ENCODE peak calls at places on chromosomes 2 and 18, in four cellular contexts. V is astrocyte of the cerebellum, F is IMR-90, C is psoas muscle. E is an unnamed sample.
A peak's percentile ranks its signal among the peaks of the same experiment; 100 is the strongest.

GRCh38 chr2:172307800-172308199 is 119.6 kb upstream of the ITGA6 start:
- DNase-seq in C (no peak), F (no peak), V (no peak), E (no peak)

GRCh38 chr2:136359121-136359965 is 241.4 kb upstream of the CXCR4 start:
- DNase-seq in V (no peak), F (no peak), C (no peak), E (no peak)

GRCh38 chr2:207694811-207695281 is 16.6 kb upstream of the CCNYL1 start:
- DNase-seq in C (no peak), V (no peak), F (peak; percentile 41), E (no peak)

GRCh38 chr2:155679647-155680046 is 652.9 kb downstream of the NR4A2 start:
- DNase-seq in V (no peak), C (no peak), F (no peak), E (no peak)

GRCh38 chr2:174586896-174587295 is 10.7 kb downstream of the WIPF1 start:
- DNase-seq in V (no peak), F (peak; percentile 38), C (no peak), E (no peak)

GRCh38 chr18:9683418-9684396 is 24.4 kb upstream of the RAB31 start:
- DNase-seq in V (no peak), C (no peak), F (peak; percentile 70), E (no peak)

GRCh38 chr2:39095624-39096023 is 25.2 kb downstream of the SOS1 start:
- DNase-seq in V (no peak), F (no peak), C (no peak), E (no peak)

GRCh38 chr2:184363213-184363612 is 235.1 kb upstream of the ZNF804A start:
- DNase-seq in F (no peak), C (no peak), V (no peak), E (no peak)

GRCh38 chr2:143581989-143582719 is 452.9 kb downstream of the ARHGAP15 start:
- DNase-seq in V (no peak), C (no peak), F (peak; percentile 52), E (no peak)

GRCh38 chr18:35054401-35054800 is 13.2 kb downstream of the MAPRE2 start:
- DNase-seq in C (no peak), F (no peak), V (no peak), E (no peak)

GRCh38 chr2:25697559-25698341 is 24.4 kb upstream of the DTNB start:
- DNase-seq in F (no peak), V (no peak), C (no peak), E (peak; percentile 17)

GRCh38 chr2:101230541-101230993 is 22.1 kb upstream of the CNOT11 start:
- DNase-seq in V (peak; percentile 31), C (no peak), F (peak; percentile 58), E (no peak)

GRCh38 chr2:111068435-111069058 is 52.2 kb upstream of the BCL2L11 start:
- DNase-seq in V (no peak), F (no peak), C (no peak), E (no peak)

GRCh38 chr2:160303076-160303475 is 103.0 kb upstream of the ITGB6 start:
- DNase-seq in C (no peak), F (no peak), V (no peak), E (no peak)

GRCh38 chr18:3305354-3305762 is 43.4 kb downstream of the MYL12B start:
- DNase-seq in C (no peak), V (peak; percentile 96), F (peak; percentile 100), E (no peak)

GRCh38 chr2:215637658-215638057 is 201.8 kb upstream of the FN1 start:
- DNase-seq in V (no peak), C (no peak), F (peak; percentile 43), E (no peak)

GRCh38 chr2:119827866-119828507 is 68.3 kb downstream of the PTPN4 start:
- DNase-seq in C (no peak), V (no peak), F (peak; percentile 47), E (no peak)

GRCh38 chr2:213848631-213849030 is 562.2 kb upstream of the VWC2L start:
- DNase-seq in V (peak; percentile 63), C (no peak), F (peak; percentile 82), E (no peak)

GRCh38 chr2:10305254-10305635 is 2.5 kb downstream of the HPCAL1 start:
- DNase-seq in F (no peak), C (no peak), V (no peak), E (no peak)

GRCh38 chr18:32674491-32674890 is 98.3 kb downstream of the KLHL14 start:
- DNase-seq in F (no peak), V (no peak), C (no peak), E (no peak)

GRCh38 chr2:201470821-201471731 is 19.5 kb downstream of the STRADB start:
- DNase-seq in V (no peak), C (no peak), F (peak; percentile 69), E (peak; percentile 9)

DNA sequence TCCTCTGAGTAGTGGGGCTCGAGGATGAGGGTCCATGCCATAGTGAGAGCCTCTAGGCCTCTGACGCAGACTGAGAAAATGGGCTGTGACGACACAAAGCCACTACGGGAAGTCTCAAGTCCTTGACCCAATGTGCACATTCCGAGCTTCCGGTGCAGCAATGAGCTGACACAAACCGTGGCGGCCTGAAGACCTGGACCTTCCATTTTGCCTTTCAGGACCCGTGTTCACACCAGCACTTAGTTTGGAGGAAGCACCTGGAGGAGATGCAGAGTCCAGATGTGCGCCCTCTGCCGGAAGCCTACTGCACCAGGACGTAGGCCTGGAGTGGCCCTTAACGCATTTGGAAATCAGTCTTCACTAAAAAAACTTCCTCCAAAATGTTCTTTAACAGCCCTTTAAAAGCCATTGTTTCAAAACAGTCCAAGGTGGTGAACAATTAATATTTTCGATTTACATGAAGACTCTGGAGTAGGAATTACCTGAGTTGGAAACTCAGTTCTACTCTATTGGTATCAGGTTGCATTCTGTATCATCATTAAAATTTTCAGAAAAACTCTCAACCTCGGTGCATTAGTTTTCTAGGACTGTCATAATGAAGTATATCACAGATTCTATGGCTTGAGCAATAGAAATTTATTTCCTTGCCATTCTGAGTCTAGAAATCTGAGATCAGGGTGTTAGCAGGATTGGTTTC is 33.9 kb downstream of the BMP10 start:
- DNase-seq in V (no peak), C (peak; percentile 59), F (peak; percentile 27), E (peak; percentile 70)
- TF ChIP-seq CTCF in V (peak; percentile 67), C (peak; percentile 52), F (peak; percentile 49), E (peak; percentile 70)

GRCh38 chr2:58047969-58048368 is 1.4 kb downstream of the VRK2 start:
- DNase-seq in C (no peak), V (no peak), F (no peak), E (no peak)

GRCh38 chr2:58046335-58046584 is 346 bp upstream of the VRK2 start:
- DNase-seq in C (no peak), F (no peak), V (no peak), E (no peak)

GRCh38 chr2:58047373-58047674 is 718 bp downstream of the VRK2 start:
- DNase-seq in C (no peak), V (no peak), F (no peak), E (no peak)

GRCh38 chr2:58045580-58046334 is 849 bp upstream of the VRK2 start:
- DNase-seq in C (no peak), V (no peak), F (no peak), E (no peak)

GRCh38 chr2:58046585-58047372 is at the start of gene VRK2:
- DNase-seq in V (peak; percentile 76), F (peak; percentile 87), C (peak; percentile 86), E (peak; percentile 82)
- TF ChIP-seq CTCF in V (no peak), F (no peak), C (no peak), E (no peak)

GRCh38 chr2:239363946-239364637 is 36.7 kb downstream of the HDAC4 start:
- DNase-seq in C (no peak), V (no peak), F (no peak), E (no peak)
- TF ChIP-seq CTCF in C (no peak), V (no peak), F (no peak), E (no peak)

DNA sequence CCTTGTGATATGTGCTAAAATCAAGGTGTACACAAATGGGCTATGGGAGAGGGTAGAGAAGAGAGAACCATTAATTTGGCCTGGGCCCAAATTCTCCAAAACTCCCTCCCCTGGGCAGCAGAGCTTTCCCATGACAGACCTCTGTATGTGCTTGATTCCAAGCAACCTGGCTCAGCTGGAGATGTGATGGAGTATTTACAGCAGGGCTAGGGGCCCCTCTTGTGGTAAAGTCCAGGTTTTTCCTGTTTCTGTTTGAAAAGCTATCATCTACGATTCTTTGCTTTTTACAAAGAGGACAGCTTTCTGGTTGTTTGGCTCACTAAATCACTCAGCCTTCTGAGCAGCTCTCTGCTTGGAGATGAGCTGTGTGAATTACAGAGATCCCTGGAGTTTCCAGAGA is 40.3 kb downstream of the KCNS3 start:
- DNase-seq in C (no peak), F (peak; percentile 13), V (peak; percentile 16), E (no peak)
- TF ChIP-seq CTCF in C (no peak), F (peak; percentile 16), V (peak; percentile 21), E (no peak)

GRCh38 chr2:35294636-35295263 is 1060.8 kb upstream of the CRIM1 start:
- DNase-seq in V (no peak), F (no peak), C (no peak), E (no peak)

GRCh38 chr2:35297403-35297802 is 1058.2 kb upstream of the CRIM1 start:
- DNase-seq in V (no peak), C (no peak), F (no peak), E (no peak)

GRCh38 chr2:35293261-35293660 is 1062.3 kb upstream of the CRIM1 start:
- DNase-seq in F (no peak), V (no peak), C (no peak), E (no peak)

GRCh38 chr2:35292269-35292668 is 1063.3 kb upstream of the CRIM1 start:
- DNase-seq in F (no peak), V (no peak), C (no peak), E (no peak)
- TF ChIP-seq CTCF in F (no peak), V (no peak), C (no peak), E (no peak)

GRCh38 chr2:186909095-186909494 is 60.1 kb upstream of the ZSWIM2 start:
- DNase-seq in V (no peak), C (no peak), F (no peak), E (no peak)

GRCh38 chr2:186907897-186908296 is 58.9 kb upstream of the ZSWIM2 start:
- DNase-seq in V (no peak), C (no peak), F (no peak), E (no peak)

GRCh38 chr2:186903183-186903582 is 54.2 kb upstream of the ZSWIM2 start:
- DNase-seq in V (no peak), C (no peak), F (no peak), E (no peak)
- TF ChIP-seq CTCF in V (no peak), C (peak; percentile 14), F (peak; percentile 50), E (peak; percentile 20)

GRCh38 chr2:20064841-20065240 is 13.4 kb upstream of the LAPTM4A start:
- DNase-seq in F (no peak), C (no peak), V (no peak), E (no peak)
- TF ChIP-seq CTCF in F (no peak), C (no peak), V (no peak), E (no peak)

GRCh38 chr2:105595536-105595935 is 149.2 kb upstream of the NCK2 start:
- DNase-seq in F (no peak), V (no peak), C (no peak), E (no peak)
- TF ChIP-seq CTCF in F (no peak), V (no peak), C (no peak), E (no peak)

DNA sequence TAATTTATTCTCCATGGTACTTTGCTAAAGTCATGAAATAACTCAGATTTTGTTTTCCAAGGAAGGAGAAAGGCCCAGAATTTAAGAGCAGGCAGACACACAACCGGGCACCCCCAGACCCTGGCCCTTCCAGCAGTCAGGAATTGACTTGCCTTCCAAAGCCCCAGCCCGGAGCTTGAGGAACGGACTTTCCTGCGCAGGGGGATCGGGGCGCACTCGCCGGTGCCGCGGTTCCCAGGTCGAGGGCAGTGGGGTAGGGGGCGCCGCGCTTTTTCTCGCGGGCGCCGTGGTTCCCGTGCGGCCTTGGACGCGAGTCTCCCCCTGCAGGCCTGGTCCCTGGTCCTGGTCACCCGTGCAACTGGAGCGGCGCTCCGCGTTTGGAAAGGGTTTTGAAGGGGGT is 1.2 kb downstream of the ZNF236 start:
- DNase-seq in C (peak; percentile 34), F (peak; percentile 15), V (no peak), E (peak; percentile 56)
- TF ChIP-seq CTCF in C (no peak), F (peak; percentile 29), V (peak; percentile 43), E (no peak)